ENCODE peak calls at places on chromosomes 2 and 18, in ten cellular contexts. One of them, this sample, is unnamed.

GRCh38 chr2:112714836-112715631 is 5.8 kb upstream of the NT5DC4 start:
- DNase-seq in AG04449: no peak
- DNase-seq in RPMI7951: peak
- DNase-seq in neural crest cell: no peak
- DNase-seq in SHP77: no peak
- DNase-seq in NCI-H1694: no peak
- DNase-seq in NCI-H1092 treated with DMSO at 0.1 percent for 48 hours: no peak
- DNase-seq in activated effector memory CD4-positive, alpha-beta T cell treated with Interleukin-2 at 50 U/mL for 16 hours: no peak
- DNase-seq in right cardiac atrium: no peak
- DNase-seq in heart right ventricle: no peak
- DNase-seq in this sample: no peak

GRCh38 chr2:120192280-120192679 is 30.9 kb downstream of the TMEM185B start:
- DNase-seq in NCI-H1092 treated with DMSO at 0.1 percent for 48 hours: no peak
- DNase-seq in NCI-H1694: no peak
- DNase-seq in right cardiac atrium: no peak
- DNase-seq in heart right ventricle: no peak
- DNase-seq in activated effector memory CD4-positive, alpha-beta T cell treated with Interleukin-2 at 50 U/mL for 16 hours: no peak
- DNase-seq in SHP77: no peak
- DNase-seq in AG04449: no peak
- DNase-seq in neural crest cell: no peak
- DNase-seq in RPMI7951: no peak
- DNase-seq in this sample: no peak

GRCh38 chr2:37657471-37657870 is 14.0 kb downstream of the CDC42EP3 start:
- DNase-seq in activated effector memory CD4-positive, alpha-beta T cell treated with Interleukin-2 at 50 U/mL for 16 hours: no peak
- DNase-seq in AG04449: no peak
- DNase-seq in heart right ventricle: no peak
- DNase-seq in RPMI7951: no peak
- DNase-seq in SHP77: no peak
- DNase-seq in right cardiac atrium: no peak
- DNase-seq in NCI-H1694: no peak
- DNase-seq in NCI-H1092 treated with DMSO at 0.1 percent for 48 hours: no peak
- DNase-seq in neural crest cell: no peak
- DNase-seq in this sample: no peak

GRCh38 chr2:129710670-129711495 is 268.6 kb upstream of the RAB6C start:
- DNase-seq in SHP77: no peak
- DNase-seq in AG04449: no peak
- DNase-seq in RPMI7951: no peak
- DNase-seq in heart right ventricle: no peak
- DNase-seq in neural crest cell: no peak
- DNase-seq in NCI-H1092 treated with DMSO at 0.1 percent for 48 hours: no peak
- DNase-seq in activated effector memory CD4-positive, alpha-beta T cell treated with Interleukin-2 at 50 U/mL for 16 hours: no peak
- DNase-seq in right cardiac atrium: no peak
- DNase-seq in NCI-H1694: no peak
- DNase-seq in this sample: no peak

GRCh38 chr2:170221317-170222288 is 43.7 kb downstream of the MYO3B start:
- DNase-seq in NCI-H1092 treated with DMSO at 0.1 percent for 48 hours: no peak
- DNase-seq in NCI-H1694: no peak
- DNase-seq in neural crest cell: no peak
- DNase-seq in heart right ventricle: no peak
- DNase-seq in SHP77: no peak
- DNase-seq in RPMI7951: no peak
- DNase-seq in activated effector memory CD4-positive, alpha-beta T cell treated with Interleukin-2 at 50 U/mL for 16 hours: no peak
- DNase-seq in AG04449: no peak
- DNase-seq in right cardiac atrium: no peak
- DNase-seq in this sample: no peak

GRCh38 chr2:224646242-224646846 is 61.2 kb upstream of the CUL3 start:
- DNase-seq in SHP77: peak
- DNase-seq in activated effector memory CD4-positive, alpha-beta T cell treated with Interleukin-2 at 50 U/mL for 16 hours: no peak
- DNase-seq in RPMI7951: peak
- DNase-seq in heart right ventricle: no peak
- DNase-seq in NCI-H1694: peak
- DNase-seq in right cardiac atrium: no peak
- DNase-seq in neural crest cell: peak
- DNase-seq in AG04449: no peak
- DNase-seq in NCI-H1092 treated with DMSO at 0.1 percent for 48 hours: peak
- DNase-seq in this sample: no peak

GRCh38 chr2:182891611-182892010 is 25.2 kb upstream of the FRZB start:
- DNase-seq in heart right ventricle: no peak
- DNase-seq in neural crest cell: no peak
- DNase-seq in right cardiac atrium: no peak
- DNase-seq in activated effector memory CD4-positive, alpha-beta T cell treated with Interleukin-2 at 50 U/mL for 16 hours: no peak
- DNase-seq in NCI-H1694: no peak
- DNase-seq in AG04449: no peak
- DNase-seq in RPMI7951: no peak
- DNase-seq in NCI-H1092 treated with DMSO at 0.1 percent for 48 hours: no peak
- DNase-seq in SHP77: no peak
- DNase-seq in this sample: no peak

GRCh38 chr2:144459937-144460336 is 60.0 kb downstream of the ZEB2 start:
- DNase-seq in heart right ventricle: no peak
- DNase-seq in right cardiac atrium: peak
- DNase-seq in AG04449: no peak
- DNase-seq in RPMI7951: no peak
- DNase-seq in neural crest cell: no peak
- DNase-seq in activated effector memory CD4-positive, alpha-beta T cell treated with Interleukin-2 at 50 U/mL for 16 hours: no peak
- DNase-seq in SHP77: no peak
- DNase-seq in NCI-H1694: no peak
- DNase-seq in NCI-H1092 treated with DMSO at 0.1 percent for 48 hours: no peak
- DNase-seq in this sample: peak

GRCh38 chr18:3615374-3615773 is 165.4 kb downstream of the TGIF1 start:
- DNase-seq in AG04449: no peak
- DNase-seq in heart right ventricle: no peak
- DNase-seq in neural crest cell: no peak
- DNase-seq in NCI-H1092 treated with DMSO at 0.1 percent for 48 hours: no peak
- DNase-seq in RPMI7951: no peak
- DNase-seq in NCI-H1694: no peak
- DNase-seq in SHP77: no peak
- DNase-seq in right cardiac atrium: no peak
- DNase-seq in activated effector memory CD4-positive, alpha-beta T cell treated with Interleukin-2 at 50 U/mL for 16 hours: no peak
- DNase-seq in this sample: no peak

GRCh38 chr2:232530626-232531260 is 4.8 kb downstream of the CHRND start:
- DNase-seq in neural crest cell: no peak
- DNase-seq in AG04449: no peak
- DNase-seq in heart right ventricle: peak
- DNase-seq in NCI-H1694: no peak
- DNase-seq in right cardiac atrium: no peak
- DNase-seq in SHP77: no peak
- DNase-seq in RPMI7951: no peak
- DNase-seq in activated effector memory CD4-positive, alpha-beta T cell treated with Interleukin-2 at 50 U/mL for 16 hours: no peak
- DNase-seq in NCI-H1092 treated with DMSO at 0.1 percent for 48 hours: no peak
- DNase-seq in this sample: no peak

GRCh38 chr2:19185061-19185460 is 173.4 kb downstream of the OSR1 start:
- DNase-seq in heart right ventricle: no peak
- DNase-seq in NCI-H1092 treated with DMSO at 0.1 percent for 48 hours: no peak
- DNase-seq in SHP77: no peak
- DNase-seq in right cardiac atrium: no peak
- DNase-seq in AG04449: no peak
- DNase-seq in activated effector memory CD4-positive, alpha-beta T cell treated with Interleukin-2 at 50 U/mL for 16 hours: no peak
- DNase-seq in RPMI7951: peak
- DNase-seq in NCI-H1694: no peak
- DNase-seq in neural crest cell: no peak
- DNase-seq in this sample: no peak

GRCh38 chr2:9071032-9071431 is 67.5 kb upstream of the MBOAT2 start:
- DNase-seq in right cardiac atrium: no peak
- DNase-seq in activated effector memory CD4-positive, alpha-beta T cell treated with Interleukin-2 at 50 U/mL for 16 hours: no peak
- DNase-seq in neural crest cell: no peak
- DNase-seq in NCI-H1092 treated with DMSO at 0.1 percent for 48 hours: no peak
- DNase-seq in heart right ventricle: no peak
- DNase-seq in RPMI7951: peak
- DNase-seq in NCI-H1694: no peak
- DNase-seq in AG04449: no peak
- DNase-seq in SHP77: peak
- DNase-seq in this sample: no peak

GRCh38 chr18:10285283-10285640 is 169.2 kb upstream of the APCDD1 start:
- DNase-seq in neural crest cell: no peak
- DNase-seq in RPMI7951: no peak
- DNase-seq in heart right ventricle: no peak
- DNase-seq in activated effector memory CD4-positive, alpha-beta T cell treated with Interleukin-2 at 50 U/mL for 16 hours: no peak
- DNase-seq in SHP77: no peak
- DNase-seq in AG04449: no peak
- DNase-seq in NCI-H1694: no peak
- DNase-seq in NCI-H1092 treated with DMSO at 0.1 percent for 48 hours: no peak
- DNase-seq in right cardiac atrium: no peak
- DNase-seq in this sample: no peak

GRCh38 chr18:10139783-10140410 is 226.1 kb downstream of the VAPA start:
- DNase-seq in RPMI7951: peak
- DNase-seq in neural crest cell: no peak
- DNase-seq in heart right ventricle: no peak
- DNase-seq in AG04449: no peak
- DNase-seq in NCI-H1694: no peak
- DNase-seq in right cardiac atrium: no peak
- DNase-seq in NCI-H1092 treated with DMSO at 0.1 percent for 48 hours: no peak
- DNase-seq in activated effector memory CD4-positive, alpha-beta T cell treated with Interleukin-2 at 50 U/mL for 16 hours: no peak
- DNase-seq in SHP77: no peak
- DNase-seq in this sample: no peak

GRCh38 chr2:169050476-169051240 is 18.7 kb upstream of the DHRS9 start:
- DNase-seq in SHP77: no peak
- DNase-seq in NCI-H1092 treated with DMSO at 0.1 percent for 48 hours: no peak
- DNase-seq in neural crest cell: no peak
- DNase-seq in AG04449: no peak
- DNase-seq in RPMI7951: no peak
- DNase-seq in NCI-H1694: no peak
- DNase-seq in activated effector memory CD4-positive, alpha-beta T cell treated with Interleukin-2 at 50 U/mL for 16 hours: no peak
- DNase-seq in heart right ventricle: no peak
- DNase-seq in right cardiac atrium: no peak
- DNase-seq in this sample: no peak

GRCh38 chr2:12330916-12331315 is 385.8 kb upstream of the TRIB2 start:
- DNase-seq in activated effector memory CD4-positive, alpha-beta T cell treated with Interleukin-2 at 50 U/mL for 16 hours: no peak
- DNase-seq in right cardiac atrium: no peak
- DNase-seq in NCI-H1092 treated with DMSO at 0.1 percent for 48 hours: no peak
- DNase-seq in SHP77: no peak
- DNase-seq in NCI-H1694: no peak
- DNase-seq in RPMI7951: peak
- DNase-seq in neural crest cell: no peak
- DNase-seq in AG04449: no peak
- DNase-seq in heart right ventricle: no peak
- DNase-seq in this sample: no peak

GRCh38 chr2:187698374-187699110 is 144.3 kb upstream of the TFPI start:
- DNase-seq in RPMI7951: no peak
- DNase-seq in neural crest cell: no peak
- DNase-seq in right cardiac atrium: no peak
- DNase-seq in SHP77: no peak
- DNase-seq in heart right ventricle: no peak
- DNase-seq in NCI-H1092 treated with DMSO at 0.1 percent for 48 hours: no peak
- DNase-seq in NCI-H1694: no peak
- DNase-seq in AG04449: no peak
- DNase-seq in activated effector memory CD4-positive, alpha-beta T cell treated with Interleukin-2 at 50 U/mL for 16 hours: no peak
- DNase-seq in this sample: no peak

GRCh38 chr2:101204400-101205095 is 48.1 kb upstream of the CNOT11 start:
- DNase-seq in NCI-H1694: no peak
- DNase-seq in neural crest cell: no peak
- DNase-seq in right cardiac atrium: no peak
- DNase-seq in AG04449: no peak
- DNase-seq in heart right ventricle: no peak
- DNase-seq in NCI-H1092 treated with DMSO at 0.1 percent for 48 hours: no peak
- DNase-seq in RPMI7951: peak
- DNase-seq in activated effector memory CD4-positive, alpha-beta T cell treated with Interleukin-2 at 50 U/mL for 16 hours: no peak
- DNase-seq in SHP77: no peak
- DNase-seq in this sample: no peak

GRCh38 chr2:232444409-232445148 is 11.4 kb upstream of the ALPI start:
- DNase-seq in heart right ventricle: no peak
- DNase-seq in RPMI7951: peak
- DNase-seq in neural crest cell: peak
- DNase-seq in AG04449: no peak
- DNase-seq in right cardiac atrium: peak
- DNase-seq in NCI-H1694: peak
- DNase-seq in NCI-H1092 treated with DMSO at 0.1 percent for 48 hours: no peak
- DNase-seq in activated effector memory CD4-positive, alpha-beta T cell treated with Interleukin-2 at 50 U/mL for 16 hours: peak
- DNase-seq in SHP77: peak
- DNase-seq in this sample: no peak

GRCh38 chr2:238869293-238870124 is 21.6 kb downstream of the TWIST2 start:
- DNase-seq in heart right ventricle: no peak
- DNase-seq in SHP77: no peak
- DNase-seq in right cardiac atrium: no peak
- DNase-seq in NCI-H1092 treated with DMSO at 0.1 percent for 48 hours: no peak
- DNase-seq in activated effector memory CD4-positive, alpha-beta T cell treated with Interleukin-2 at 50 U/mL for 16 hours: no peak
- DNase-seq in AG04449: no peak
- DNase-seq in RPMI7951: peak
- DNase-seq in NCI-H1694: no peak
- DNase-seq in neural crest cell: no peak
- DNase-seq in this sample: no peak

This sample was measured in T-helper 22 cell.